ENCODE peak calls at places on chromosomes 2 and 18, in five cellular contexts. I is RWPE1, N is WTC11, W is RKO, B is astrocyte of the spinal cord. E is an unnamed sample.

GRCh38 chr18:2853926-2854664 is 7.3 kb downstream of the EMILIN2 start:
- DNase-seq in W (no peak), N (no peak), B (no peak), I (no peak), E (no peak)

GRCh38 chr2:43160778-43161177 is 65.6 kb downstream of the ZFP36L2 start:
- DNase-seq in N (no peak), I (no peak), B (no peak), W (no peak), E (no peak)

GRCh38 chr18:70920840-70921374 is 632.1 kb downstream of the SOCS6 start:
- DNase-seq in I (no peak), W (no peak), N (no peak), B (no peak), E (no peak)

GRCh38 chr2:168190590-168191336 is 56.6 kb downstream of the STK39 start:
- DNase-seq in I (no peak), W (no peak), N (no peak), B (no peak), E (no peak)

GRCh38 chr2:218886461-218886947 is 5.9 kb downstream of the WNT10A start:
- DNase-seq in I (no peak), B (no peak), W (no peak), N (no peak), E (no peak)

GRCh38 chr2:122749347-122749850 is 993.9 kb downstream of the TSN start:
- DNase-seq in N (no peak), B (no peak), I (no peak), W (no peak), E (no peak)

GRCh38 chr2:58594175-58594574 is 353.1 kb upstream of the FANCL start:
- DNase-seq in N (peak; percentile 22), B (no peak), I (peak; percentile 40), W (peak; percentile 50), E (no peak)

GRCh38 chr2:6723865-6724571 is 141.7 kb downstream of the CMPK2 start:
- DNase-seq in W (no peak), N (no peak), B (no peak), I (no peak), E (no peak)

GRCh38 chr2:206225435-206226232 is 48.8 kb upstream of the ZDBF2 start:
- DNase-seq in N (no peak), B (no peak), I (no peak), W (no peak), E (no peak)

GRCh38 chr2:12196495-12196894 is 450.1 kb downstream of the LPIN1 start:
- DNase-seq in I (no peak), W (no peak), N (no peak), B (peak; percentile 5), E (no peak)

GRCh38 chr2:219249203-219249980 is 3.7 kb upstream of the TUBA4B start:
- DNase-seq in W (peak; percentile 71), B (peak; percentile 68), I (peak; percentile 81), N (no peak), E (no peak)

GRCh38 chr18:44066541-44066940 is 614.1 kb upstream of the SETBP1 start:
- DNase-seq in N (no peak), I (no peak), W (no peak), B (no peak), E (no peak)

GRCh38 chr2:157790780-157791179 is 85.3 kb downstream of the ACVR1 start:
- DNase-seq in B (no peak), I (no peak), W (no peak), N (no peak), E (no peak)

GRCh38 chr2:175251425-175252041 is 70.0 kb upstream of the ATP5MC3 start:
- DNase-seq in W (peak; percentile 55), B (peak; percentile 45), I (peak; percentile 30), N (no peak), E (no peak)

GRCh38 chr2:61762292-61762691 is 91.6 kb downstream of the FAM161A start:
- DNase-seq in B (peak; percentile 8), W (peak; percentile 68), I (no peak), N (no peak), E (no peak)

GRCh38 chr18:8190980-8191379 is 418.3 kb upstream of the RAB12 start:
- DNase-seq in B (no peak), N (no peak), W (no peak), I (no peak), E (no peak)

GRCh38 chr2:43605079-43605655 is 9.3 kb upstream of the THADA start:
- DNase-seq in W (peak; percentile 84), I (peak; percentile 44), B (peak; percentile 63), N (peak; percentile 41), E (no peak)

GRCh38 chr18:49112664-49113063 is 161.9 kb upstream of the SMAD7 start:
- DNase-seq in N (no peak), B (no peak), I (no peak), W (no peak), E (no peak)

GRCh38 chr18:55317832-55318231 is 270.2 kb downstream of the TCF4 start:
- DNase-seq in B (peak; percentile 31), N (no peak), I (no peak), W (no peak), E (no peak)

GRCh38 chr2:217086038-217086522 is 226.2 kb upstream of the TNP1 start:
- DNase-seq in I (no peak), B (peak; percentile 56), W (no peak), N (no peak), E (no peak)

GRCh38 chr18:3140986-3141639 is 78.7 kb downstream of the MYOM1 start:
- DNase-seq in W (no peak), B (no peak), N (no peak), I (no peak), E (no peak)

GRCh38 chr2:56224316-56224715 is 40.5 kb downstream of the CCDC85A start:
- DNase-seq in W (no peak), I (no peak), B (no peak), N (no peak), E (no peak)

GRCh38 chr18:35409921-35410320 is 32.8 kb upstream of the ZNF396 start:
- DNase-seq in W (no peak), N (no peak), B (no peak), I (peak; percentile 8), E (no peak)

GRCh38 chr2:189412330-189412953 is 28.8 kb upstream of the WDR75 start:
- DNase-seq in N (peak; percentile 19), W (peak; percentile 64), B (peak; percentile 80), I (peak; percentile 23), E (peak; percentile 9)

GRCh38 chr2:238104521-238105311 is 4.6 kb downstream of the ESPNL start:
- DNase-seq in I (no peak), B (no peak), W (no peak), N (peak; percentile 16), E (no peak)

GRCh38 chr2:46225150-46225480 is 72.1 kb upstream of the EPAS1 start:
- DNase-seq in I (no peak), W (no peak), B (no peak), N (no peak), E (no peak)

GRCh38 chr2:191382801-191383200 is 137.6 kb downstream of the MYO1B start:
- DNase-seq in B (peak; percentile 43), I (peak; percentile 19), N (no peak), W (no peak), E (no peak)